ENCODE peak calls at places on chromosomes 6 and 20, in five cellular contexts. M is tibial nerve, R is lower leg skin, H is body of pancreas, S is HCT116. U is an unnamed sample.
A peak's percentile ranks its signal among the peaks of the same experiment; 100 is the strongest.

GRCh38 chr20:25323486-25324246 is 67.0 kb downstream of the ABHD12 start:
- DNase-seq in M (no peak), R (peak; percentile 71), S (no peak), H (no peak), U (no peak)

GRCh38 chr20:12700701-12701100 is 308.1 kb upstream of the SPTLC3 start:
- DNase-seq in H (peak; percentile 80), R (no peak), S (no peak), M (no peak), U (no peak)

GRCh38 chr6:135428078-135428477 is 69.5 kb downstream of the AHI1 start:
- DNase-seq in M (no peak), S (no peak), R (no peak), H (no peak), U (no peak)

GRCh38 chr6:81727876-81728517 is 24.5 kb downstream of the TENT5A start:
- DNase-seq in H (no peak), M (no peak), S (no peak), R (no peak), U (no peak)

GRCh38 chr6:16274519-16275229 is 36.3 kb downstream of the GMPR start:
- DNase-seq in R (no peak), S (no peak), H (no peak), M (no peak), U (no peak)

GRCh38 chr20:62593616-62594015 is 48.7 kb upstream of the SLCO4A1 start:
- DNase-seq in R (no peak), M (no peak), H (no peak), S (no peak), U (no peak)

GRCh38 chr20:37414133-37414532 is 68.2 kb downstream of the SRC start:
- DNase-seq in M (no peak), R (no peak), S (no peak), H (no peak), U (no peak)

GRCh38 chr20:9027626-9028025 is 41.3 kb upstream of the PLCB4 start:
- DNase-seq in H (no peak), S (no peak), M (no peak), R (no peak), U (no peak)

GRCh38 chr6:36204068-36204753 is 7.7 kb downstream of the BRPF3 start:
- DNase-seq in S (no peak), R (no peak), M (no peak), H (no peak), U (no peak)

GRCh38 chr20:6533828-6534388 is 233.6 kb upstream of the BMP2 start:
- DNase-seq in S (no peak), R (no peak), M (no peak), H (no peak), U (no peak)

GRCh38 chr6:151181701-151182367 is 57.9 kb upstream of the AKAP12 start:
- DNase-seq in H (no peak), R (no peak), M (no peak), S (no peak), U (no peak)

GRCh38 chr6:5996701-5997419 is 9.9 kb downstream of the NRN1 start:
- DNase-seq in H (no peak), R (no peak), M (no peak), S (no peak), U (no peak)

GRCh38 chr6:36350681-36351091 is 14.0 kb upstream of the BNIP5 start:
- DNase-seq in R (no peak), M (no peak), S (no peak), H (no peak), U (peak; percentile 75)

GRCh38 chr20:61780066-61780465 is 285.6 kb downstream of the TAF4 start:
- DNase-seq in H (no peak), M (no peak), R (no peak), S (no peak), U (no peak)

GRCh38 chr6:69331886-69332285 is 464.9 kb downstream of the LMBRD1 start:
- DNase-seq in R (no peak), H (no peak), S (no peak), M (no peak), U (no peak)

GRCh38 chr6:90175627-90176538 is 120.8 kb downstream of the BACH2 start:
- DNase-seq in H (no peak), M (no peak), S (no peak), R (no peak), U (no peak)

GRCh38 chr20:47146703-47147102 is 209.8 kb downstream of the ZMYND8 start:
- DNase-seq in H (no peak), M (no peak), R (no peak), S (no peak), U (no peak)

GRCh38 chr20:23187759-23188158 is 101.6 kb upstream of the CD93 start:
- DNase-seq in H (no peak), S (no peak), M (no peak), R (no peak), U (peak; percentile 38)

GRCh38 chr20:46970937-46971630 is 76.4 kb downstream of the EYA2 start:
- DNase-seq in S (peak; percentile 95), M (no peak), R (peak; percentile 46), H (no peak), U (peak; percentile 15)

GRCh38 chr6:106087548-106088325 is 1.6 kb downstream of the PRDM1 start:
- DNase-seq in R (no peak), H (no peak), M (peak; percentile 29), S (no peak), U (no peak)

GRCh38 chr6:101878554-101879276 is 485.2 kb downstream of the GRIK2 start:
- DNase-seq in H (no peak), R (no peak), M (no peak), S (no peak), U (no peak)

GRCh38 chr20:4949833-4950178 is 51.5 kb downstream of the SLC23A2 start:
- DNase-seq in R (no peak), S (no peak), M (peak; percentile 57), H (no peak), U (no peak)

GRCh38 chr6:138963119-138963518 is 24.9 kb downstream of the REPS1 start:
- DNase-seq in S (no peak), H (no peak), R (no peak), M (no peak), U (no peak)

GRCh38 chr20:42887281-42887680 is 302.4 kb downstream of the PTPRT start:
- DNase-seq in S (no peak), H (no peak), M (no peak), R (no peak), U (no peak)

GRCh38 chr20:8330316-8330784 is 198.3 kb downstream of the PLCB1 start:
- DNase-seq in H (no peak), M (no peak), R (no peak), S (no peak), U (no peak)

GRCh38 chr6:117481278-117481925 is 1.1 kb upstream of the DCBLD1 start:
- DNase-seq in M (no peak), R (no peak), H (no peak), S (no peak), U (peak; percentile 12)

GRCh38 chr20:35275741-35276251 is 2.1 kb downstream of the MMP24OS start:
- DNase-seq in R (no peak), S (no peak), M (no peak), H (no peak), U (no peak)

GRCh38 chr20:62617711-62618483 is 24.4 kb upstream of the SLCO4A1 start:
- DNase-seq in R (peak; percentile 94), M (peak; percentile 46), H (no peak), S (no peak), U (peak; percentile 34)

GRCh38 chr6:33279971-33280511 is 3.1 kb downstream of the B3GALT4 start:
- DNase-seq in R (no peak), H (no peak), M (no peak), S (peak; percentile 82), U (peak; percentile 42)
- TF ChIP-seq POLR2A in R (no peak), H (no peak), M (no peak), S (no peak), U (no peak)

DNA sequence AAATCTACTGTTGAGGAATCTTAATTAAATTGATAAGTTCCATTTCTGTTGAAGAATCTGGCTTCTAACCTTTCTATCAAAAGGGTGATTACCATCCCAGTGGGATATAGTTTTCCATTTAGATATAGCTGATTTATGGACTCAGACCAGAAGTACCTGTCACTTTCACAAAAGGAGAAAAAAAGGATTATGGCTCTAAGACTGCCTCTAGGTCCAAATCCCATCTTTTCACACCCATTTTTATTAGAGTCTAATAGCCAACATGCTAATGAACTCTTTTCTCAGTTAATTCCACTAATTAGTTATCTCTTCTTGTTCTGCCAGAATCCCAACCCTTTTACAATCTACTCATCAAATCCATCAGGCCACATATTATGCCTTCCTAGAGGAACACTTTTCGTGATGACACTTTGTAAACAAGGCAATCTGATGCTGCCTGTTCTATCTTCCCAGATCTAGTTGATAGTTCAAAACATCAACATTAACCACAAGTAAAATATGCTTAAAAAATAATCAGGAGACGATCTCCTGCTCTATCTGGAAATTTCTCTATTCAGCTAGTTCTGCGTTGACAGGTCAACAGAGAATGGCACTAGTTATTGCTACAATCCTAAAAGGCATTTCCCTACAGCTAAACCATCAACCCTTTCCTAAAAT is 2.2 kb downstream of the B4GALT5 start:
- DNase-seq in H (no peak), M (no peak), R (no peak), S (no peak), U (no peak)
- TF ChIP-seq POLR2A in H (no peak), M (no peak), R (no peak), S (no peak), U (no peak)

DNA sequence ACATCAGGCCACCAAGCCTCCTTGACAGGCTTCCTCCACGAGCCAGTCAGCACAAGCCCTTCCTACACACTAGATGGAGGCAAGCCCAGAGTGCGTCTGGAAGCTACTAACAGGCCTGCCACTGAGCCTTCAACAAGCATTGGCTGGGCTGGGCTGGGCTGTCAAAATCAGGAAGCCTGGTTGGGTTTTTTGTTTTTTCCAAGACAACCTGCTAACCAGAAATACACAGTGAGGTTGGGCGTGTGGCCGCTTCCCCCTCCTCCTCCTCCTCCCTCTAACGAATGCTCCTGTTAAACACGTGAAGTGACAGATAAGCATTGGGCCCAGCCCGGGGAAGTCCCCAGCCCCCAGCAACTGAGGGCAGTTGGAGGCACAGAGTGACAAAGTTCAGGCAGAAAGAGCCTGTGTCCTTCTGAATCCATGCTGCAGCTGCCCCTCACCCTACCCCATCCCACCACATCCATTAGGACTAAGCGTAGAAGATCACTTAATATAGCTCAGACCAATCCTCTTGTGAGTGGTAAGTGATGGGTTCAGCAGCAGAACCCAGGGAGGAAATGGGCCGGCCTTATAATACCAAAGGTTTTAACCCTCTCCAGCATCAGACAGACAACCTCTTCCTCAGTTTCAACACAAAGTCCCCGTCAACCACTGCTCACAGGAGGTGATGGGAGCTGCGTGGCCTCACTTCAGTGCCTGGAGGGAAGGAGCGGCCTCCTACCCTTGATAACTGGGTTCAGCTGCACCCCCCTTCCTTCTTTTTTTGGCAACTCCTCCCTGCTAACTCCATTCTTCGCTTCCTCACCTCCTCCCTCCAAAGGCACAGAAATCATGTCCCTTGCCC is 1.1 kb downstream of the NFATC2 start:
- DNase-seq in H (peak; percentile 86), S (no peak), R (peak; percentile 95), M (peak; percentile 81), U (peak; percentile 91)
- TF ChIP-seq POLR2A in H (peak; percentile 42), S (no peak), R (no peak), M (peak; percentile 38), U (peak; percentile 79)

GRCh38 chr20:45080867-45081616 is 19.9 kb downstream of the KCNS1 start:
- DNase-seq in R (no peak), H (no peak), S (peak; percentile 15), M (no peak), U (no peak)

GRCh38 chr20:45082468-45082867 is 18.5 kb downstream of the KCNS1 start:
- DNase-seq in H (no peak), R (no peak), M (no peak), S (no peak), U (no peak)

GRCh38 chr20:45083127-45083526 is 17.8 kb downstream of the KCNS1 start:
- DNase-seq in S (no peak), M (no peak), H (no peak), R (no peak), U (no peak)

GRCh38 chr20:45073182-45073581 is 27.7 kb downstream of the KCNS1 start:
- DNase-seq in H (no peak), M (no peak), S (no peak), R (no peak), U (no peak)

GRCh38 chr20:45077559-45077958 is 23.4 kb downstream of the KCNS1 start:
- DNase-seq in H (no peak), M (no peak), S (no peak), R (no peak), U (no peak)
- TF ChIP-seq POLR2A in H (no peak), M (no peak), S (no peak), R (no peak), U (no peak)

U was measured in erythroblast.